ENCODE peak calls at places on chromosomes 11 and 22, in five cellular contexts. Y is H1, H is IMR-90, T is mesenchymal stem cell, A is neuronal stem cell. L is an unnamed sample.

GRCh38 chr11:37504925-37505324 is 906.9 kb upstream of the RAG2 start:
- DNase-seq in Y (no peak), A (no peak), T (peak), H (peak), L (no peak)

GRCh38 chr11:45832835-45833446 is 14.3 kb upstream of the CRY2 start:
- DNase-seq in Y (no peak), H (no peak), T (no peak), A (no peak), L (no peak)

GRCh38 chr11:69826773-69827172 is 7.6 kb upstream of the FGF3 start:
- DNase-seq in A (no peak), H (no peak), Y (no peak), T (no peak), L (no peak)

GRCh38 chr11:75733346-75734107 is 15.9 kb downstream of the MOGAT2 start:
- DNase-seq in H (no peak), T (no peak), A (no peak), Y (no peak), L (no peak)

GRCh38 chr11:27317751-27318150 is 45.3 kb downstream of the CCDC34 start:
- DNase-seq in Y (no peak), T (peak), A (no peak), H (peak), L (no peak)

GRCh38 chr11:41201156-41201555 is 258.3 kb downstream of the LRRC4C start:
- DNase-seq in A (peak), H (peak), T (peak), Y (peak), L (peak)

GRCh38 chr11:554824-555499 is 5.6 kb downstream of the LMNTD2 start:
- DNase-seq in T (peak), Y (peak), H (no peak), A (peak), L (peak)

GRCh38 chr22:44622685-44623084 is 79.3 kb upstream of the PRR5 start:
- DNase-seq in H (no peak), T (no peak), Y (no peak), A (no peak), L (peak)

GRCh38 chr22:42369250-42370041 is 62.8 kb downstream of the NFAM1 start:
- DNase-seq in H (peak), Y (no peak), T (peak), A (peak), L (peak)

GRCh38 chr11:92628401-92629292 is 340.8 kb upstream of the MTNR1B start:
- DNase-seq in T (no peak), A (no peak), Y (no peak), H (peak), L (no peak)

GRCh38 chr11:46295312-46295995 is 18.0 kb downstream of the CREB3L1 start:
- DNase-seq in Y (peak), H (peak), T (peak), A (peak), L (peak)

GRCh38 chr11:72598901-72599300 is 75.3 kb downstream of the PDE2A start:
- DNase-seq in T (peak), A (peak), H (peak), Y (peak), L (peak)

GRCh38 chr11:100892886-100893285 is 205.8 kb downstream of the ARHGAP42 start:
- DNase-seq in H (no peak), Y (no peak), A (no peak), T (no peak), L (no peak)

DNA sequence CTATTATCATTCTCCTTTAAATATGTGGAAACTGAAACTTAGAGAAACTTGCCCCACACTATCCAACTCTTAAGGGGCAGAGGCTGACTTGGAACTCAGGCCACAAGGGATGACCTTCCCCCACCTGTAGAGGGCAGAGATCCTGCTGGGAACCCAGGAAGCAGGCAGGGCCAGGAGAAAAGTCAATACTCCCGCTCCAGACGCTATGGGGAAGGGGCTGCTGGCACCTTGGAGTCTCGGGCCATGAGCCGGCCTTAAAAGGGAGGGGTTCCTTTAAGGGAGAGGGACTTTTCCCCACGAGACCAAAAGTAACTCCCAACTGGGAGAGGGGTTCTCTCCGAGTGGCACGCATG is 620 bp upstream of the ANO5 start:
- DNase-seq in T (no peak), A (no peak), H (no peak), Y (no peak), L (peak)
- H4K91ac ChIP-seq in T (no peak), A (no peak), H (no peak), Y (peak), L (no peak)

GRCh38 chr11:1834132-1834610 is 619 bp upstream of the SYT8 start:
- DNase-seq in H (no peak), T (no peak), A (no peak), Y (no peak), L (no peak)

GRCh38 chr11:1832989-1833365 is 1.8 kb upstream of the SYT8 start:
- DNase-seq in A (no peak), H (no peak), T (no peak), Y (no peak), L (peak)

GRCh38 chr11:1835671-1836010 is 851 bp downstream of the SYT8 start:
- DNase-seq in T (no peak), A (no peak), H (no peak), Y (no peak), L (no peak)

GRCh38 chr11:1836011-1836945 is 1.5 kb downstream of the SYT8 start:
- DNase-seq in T (no peak), Y (no peak), A (no peak), H (no peak), L (no peak)

DNA sequence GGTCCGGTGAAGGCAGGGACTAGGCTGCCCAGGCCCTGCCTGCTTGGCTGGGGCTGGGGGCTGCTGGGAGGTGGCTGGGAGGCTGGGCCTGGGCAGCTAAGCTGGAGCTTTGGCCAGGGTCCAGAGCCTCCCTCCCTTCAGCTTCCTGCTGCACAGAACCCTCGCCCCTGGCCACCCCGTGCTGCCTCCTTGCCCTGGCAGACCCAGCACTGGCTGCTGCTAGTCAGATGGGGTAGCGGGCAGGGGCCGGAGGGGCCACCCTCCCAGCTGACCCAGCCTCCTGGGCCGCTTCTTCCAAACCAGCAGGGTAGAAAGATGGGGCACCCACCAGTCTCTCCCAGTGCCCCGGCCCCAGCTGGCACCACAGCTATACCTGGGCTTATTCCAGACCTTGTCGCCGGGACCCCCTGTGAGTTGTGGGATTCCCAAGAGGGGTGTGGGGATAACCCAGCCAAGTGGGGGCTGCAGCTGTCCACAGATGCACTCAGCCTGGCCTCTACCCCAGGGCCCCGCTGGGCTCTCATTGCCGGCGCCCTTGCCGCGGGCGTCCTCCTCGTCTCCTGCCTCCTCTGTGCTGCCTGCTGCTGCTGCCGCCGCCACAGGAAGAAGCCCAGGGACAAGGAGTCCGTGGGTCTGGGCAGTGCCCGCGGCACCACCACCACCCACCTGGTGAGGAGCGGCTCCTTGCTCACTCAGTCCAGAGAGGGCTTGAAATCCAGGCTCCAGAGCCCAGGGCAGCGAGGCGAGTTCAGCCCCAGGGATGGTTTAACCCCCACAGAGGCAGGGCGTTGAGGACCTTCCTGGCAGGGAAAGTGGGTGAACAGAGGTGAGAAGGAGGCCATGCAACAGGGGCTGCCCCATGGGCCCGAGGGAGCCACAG is at the start of gene SYT8:
- DNase-seq in Y (no peak), T (no peak), H (no peak), A (no peak), L (no peak)
- H4K8ac ChIP-seq in Y (peak), T (peak), H (no peak), A (peak), L (no peak)

DNA sequence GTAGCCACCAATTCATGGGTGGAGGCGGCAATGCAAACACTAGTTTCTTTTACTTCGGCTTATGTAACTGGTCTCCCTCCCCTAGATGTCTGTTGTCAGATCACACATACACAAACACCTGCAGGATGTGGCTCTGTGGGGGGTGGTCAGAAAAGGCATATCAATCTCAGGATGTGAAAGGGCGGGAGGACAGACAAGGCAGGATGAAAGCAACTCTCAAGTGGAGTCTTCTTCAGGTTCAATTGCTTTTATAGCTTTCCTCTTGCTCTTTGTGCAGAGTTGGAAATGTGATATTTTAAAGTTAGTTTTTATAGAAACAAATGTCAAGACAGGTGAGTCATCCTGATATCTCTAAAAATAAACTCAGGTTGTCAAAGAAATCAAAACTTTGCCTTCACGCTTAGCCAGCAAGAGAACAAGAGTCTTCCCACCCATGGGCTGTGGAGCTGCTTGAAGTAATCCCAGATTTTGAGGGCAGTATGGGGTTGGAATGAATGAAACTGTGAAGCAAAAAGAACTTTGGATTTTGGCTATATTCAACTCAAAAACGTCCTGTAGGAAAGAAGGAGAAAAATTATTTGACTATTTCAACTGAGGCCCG is 423.4 kb downstream of the GUCY1A2 start:
- DNase-seq in Y (no peak), H (peak), T (no peak), A (no peak), L (peak)
- H2BK120ac ChIP-seq in Y (no peak), H (no peak), T (no peak), A (no peak), L (no peak)

DNA sequence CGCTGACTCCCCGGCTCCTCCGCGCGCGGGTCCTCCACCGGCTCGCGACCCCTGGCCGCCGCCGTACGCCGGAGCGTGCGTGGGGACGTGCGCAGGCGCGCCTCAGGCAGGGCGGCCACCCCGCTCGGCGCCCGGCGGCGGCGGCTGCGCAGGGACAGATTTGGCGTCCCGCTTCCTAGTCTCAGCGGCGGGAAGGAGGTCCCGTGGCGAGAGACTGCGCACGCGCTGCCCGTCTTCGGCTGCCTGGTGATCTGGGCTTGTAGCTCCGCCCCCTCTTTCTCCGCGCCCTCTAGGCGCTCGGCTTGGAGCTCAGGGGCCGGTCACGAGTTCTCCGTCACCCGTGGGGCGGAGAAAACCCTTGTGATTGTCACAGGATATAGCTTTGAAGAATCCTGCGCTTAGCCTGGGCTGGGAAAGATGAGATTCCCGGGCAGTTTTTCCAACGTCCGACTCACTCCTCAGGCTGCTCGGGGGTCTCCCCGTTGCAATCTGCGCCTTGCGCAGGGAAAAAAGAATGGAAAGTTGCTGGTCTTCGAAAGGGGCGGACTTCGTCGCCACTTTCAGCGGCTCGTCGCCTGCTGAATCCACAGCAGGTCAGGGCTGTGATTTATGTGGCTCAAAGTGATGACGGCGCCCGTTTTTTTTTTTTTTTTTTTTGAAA is at the start of gene PATL1:
- DNase-seq in H (peak), T (peak), A (peak), Y (peak), L (peak)
- H4K91ac ChIP-seq in H (peak), T (peak), A (no peak), Y (peak), L (no peak)

GRCh38 chr11:77065878-77066228 is 918 bp upstream of the CAPN5 start:
- DNase-seq in H (peak), Y (no peak), A (peak), T (peak), L (peak)

GRCh38 chr11:77064648-77065217 is 2.0 kb upstream of the CAPN5 start:
- DNase-seq in T (no peak), H (no peak), Y (no peak), A (no peak), L (no peak)

GRCh38 chr11:77068461-77069335 is 1.9 kb downstream of the CAPN5 start:
- DNase-seq in T (no peak), Y (no peak), H (no peak), A (no peak), L (peak)

GRCh38 chr11:77067776-77068460 is 1.1 kb downstream of the CAPN5 start:
- DNase-seq in T (peak), A (no peak), H (no peak), Y (no peak), L (peak)

GRCh38 chr11:77066229-77067023 is at the start of gene CAPN5:
- DNase-seq in H (peak), A (peak), T (peak), Y (peak), L (peak)
- H4K8ac ChIP-seq in H (peak), A (no peak), T (peak), Y (peak), L (no peak)

GRCh38 chr11:113877673-113878060 is 2.3 kb upstream of the USP28 start:
- DNase-seq in T (no peak), H (no peak), Y (no peak), A (no peak), L (no peak)
- H2BK120ac ChIP-seq in T (no peak), H (no peak), Y (no peak), A (no peak), L (no peak)

GRCh38 chr11:121465709-121466062 is 12.9 kb upstream of the SORL1-AS1 start:
- DNase-seq in T (no peak), Y (no peak), H (no peak), A (no peak), L (no peak)

GRCh38 chr11:121466063-121466794 is 13.5 kb upstream of the SORL1-AS1 start:
- DNase-seq in H (peak), Y (peak), A (no peak), T (peak), L (peak)

GRCh38 chr11:121469910-121470309 is 17.1 kb upstream of the SORL1-AS1 start:
- DNase-seq in H (no peak), Y (no peak), T (no peak), A (no peak), L (no peak)

GRCh38 chr11:121471167-121471566 is 18.4 kb upstream of the SORL1-AS1 start:
- DNase-seq in T (no peak), A (no peak), Y (no peak), H (no peak), L (no peak)

DNA sequence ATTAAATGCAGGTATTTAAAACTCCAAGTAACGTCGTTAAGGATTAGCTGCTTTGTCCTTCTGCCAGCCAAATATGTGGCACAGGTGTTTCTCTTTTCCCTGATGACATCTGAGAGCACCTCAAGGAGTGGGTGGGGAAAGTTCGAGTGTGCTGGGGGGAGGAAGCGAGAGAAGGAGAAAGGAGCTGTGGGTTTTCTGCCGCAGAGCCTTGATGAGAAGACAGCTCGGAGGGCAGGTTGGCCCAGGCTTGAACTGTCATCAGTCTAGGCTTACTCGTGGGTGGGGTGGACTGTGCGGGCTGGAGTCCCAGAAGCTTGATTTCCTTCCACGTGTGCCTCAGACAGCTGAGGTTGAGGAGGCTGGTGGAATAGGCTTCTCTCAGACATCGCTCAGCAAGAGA is 15.2 kb upstream of the SORL1-AS1 start:
- DNase-seq in H (no peak), Y (no peak), T (no peak), A (no peak), L (no peak)
- H4K91ac ChIP-seq in H (peak), Y (peak), T (peak), A (no peak), L (no peak)

DNA sequence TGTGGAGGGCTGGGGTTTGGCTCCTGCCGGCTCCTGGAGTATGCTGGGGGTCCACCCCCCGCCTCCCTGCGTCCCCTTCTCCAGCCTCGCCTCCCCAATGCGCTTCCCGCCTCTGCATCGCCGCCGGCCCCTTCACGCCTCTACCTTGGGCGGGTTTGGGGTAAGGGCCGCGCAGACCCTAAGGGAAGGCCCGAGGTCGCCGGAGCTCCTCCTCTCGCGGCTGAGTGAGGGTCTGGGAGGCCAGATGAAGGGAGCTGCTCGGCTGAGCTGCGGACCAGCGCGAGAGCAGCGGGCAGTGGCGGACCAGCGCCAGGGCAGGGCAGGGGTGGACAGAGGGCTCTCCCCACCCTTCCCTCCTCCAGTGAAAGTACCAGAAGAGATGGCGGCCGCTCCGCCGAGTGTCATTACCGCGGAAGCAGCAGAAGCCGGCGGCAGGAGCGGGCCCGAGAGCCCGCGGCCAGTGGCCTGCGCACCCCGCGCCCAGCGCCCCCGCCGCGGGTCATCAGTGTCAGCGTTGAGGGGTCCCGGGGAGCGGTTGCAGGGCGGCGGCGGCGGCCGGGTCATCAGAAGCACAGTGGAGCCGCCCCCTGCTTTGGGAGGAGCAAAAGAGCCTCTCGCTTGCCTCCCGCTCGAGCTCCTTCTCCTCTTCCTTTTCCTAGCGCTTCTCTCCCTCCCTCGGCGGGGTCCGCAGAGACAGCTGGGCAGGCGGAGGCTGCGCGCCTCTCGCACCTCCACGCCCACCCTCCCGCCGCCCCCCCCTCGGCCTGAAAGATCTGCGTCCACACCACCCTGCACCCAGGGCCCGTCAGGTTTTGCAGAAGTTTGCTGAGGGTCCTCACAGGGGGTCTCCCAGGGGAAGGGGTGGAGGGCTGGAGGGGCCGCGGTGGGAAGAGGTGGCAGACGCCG is 255.7 kb upstream of the CADM1 start:
- DNase-seq in H (no peak), Y (peak), A (peak), T (peak), L (peak)
- H4K8ac ChIP-seq in H (peak), Y (peak), A (no peak), T (peak), L (no peak)

L was measured in H9.